ENCODE peak calls at places on chromosomes 4 and X, in six cellular contexts. T is choroid plexus epithelial cell, K is heart right ventricle, Z is dorsolateral prefrontal cortex, L is coronary artery, F is endothelial cell. A is an unnamed sample.

GRCh38 chrX:47501226-47502071 is 18.4 kb upstream of the ZNF41 start:
- DNase-seq in T (peak), K (no peak), Z (no peak), L (no peak), F (no peak), A (no peak)

GRCh38 chr4:124685851-124686250 is 26.7 kb downstream of the ANKRD50 start:
- DNase-seq in T (peak), K (no peak), Z (no peak), L (no peak), F (no peak), A (no peak)

GRCh38 chrX:41931591-41931990 is 8.2 kb upstream of the CASK start:
- DNase-seq in T (no peak), K (no peak), Z (no peak), L (no peak), F (no peak), A (no peak)

GRCh38 chrX:55074851-55075467 is at the start of gene PAGE2B:
- DNase-seq in T (no peak), K (no peak), Z (no peak), L (no peak), F (no peak), A (no peak)

GRCh38 chr4:151727365-151727764 is 33.4 kb downstream of the GATB start:
- DNase-seq in T (no peak), K (no peak), Z (no peak), L (no peak), F (no peak), A (no peak)

GRCh38 chr4:117327491-117327890 is 242.1 kb upstream of the TRAM1L1 start:
- DNase-seq in T (peak), K (no peak), Z (no peak), L (no peak), F (no peak), A (no peak)

GRCh38 chrX:27889878-27890277 is 82.1 kb downstream of the MAGEB10 start:
- DNase-seq in T (no peak), K (no peak), Z (no peak), L (no peak), F (no peak), A (no peak)

GRCh38 chr4:156790866-156791265 is 180.7 kb downstream of the PDGFC start:
- DNase-seq in T (peak), K (no peak), Z (no peak), L (no peak), F (no peak), A (no peak)

GRCh38 chr4:145716661-145717200 is 36.8 kb downstream of the C4orf51 start:
- DNase-seq in T (no peak), K (no peak), Z (no peak), L (no peak), F (no peak), A (no peak)

GRCh38 chrX:75154871-75155270 is 1.2 kb downstream of the ABCB7 start:
- DNase-seq in T (no peak), K (no peak), Z (no peak), L (no peak), F (no peak), A (no peak)

GRCh38 chrX:75158054-75158453 is 2.0 kb upstream of the ABCB7 start:
- DNase-seq in T (no peak), K (no peak), Z (no peak), L (no peak), F (no peak), A (no peak)

GRCh38 chrX:75155454-75155829 is 641 bp downstream of the ABCB7 start:
- DNase-seq in T (peak), K (no peak), Z (no peak), L (no peak), F (no peak), A (no peak)

GRCh38 chrX:75156537-75156945 is 458 bp upstream of the ABCB7 start:
- DNase-seq in T (peak), K (no peak), Z (no peak), L (no peak), F (no peak), A (no peak)

DNA sequence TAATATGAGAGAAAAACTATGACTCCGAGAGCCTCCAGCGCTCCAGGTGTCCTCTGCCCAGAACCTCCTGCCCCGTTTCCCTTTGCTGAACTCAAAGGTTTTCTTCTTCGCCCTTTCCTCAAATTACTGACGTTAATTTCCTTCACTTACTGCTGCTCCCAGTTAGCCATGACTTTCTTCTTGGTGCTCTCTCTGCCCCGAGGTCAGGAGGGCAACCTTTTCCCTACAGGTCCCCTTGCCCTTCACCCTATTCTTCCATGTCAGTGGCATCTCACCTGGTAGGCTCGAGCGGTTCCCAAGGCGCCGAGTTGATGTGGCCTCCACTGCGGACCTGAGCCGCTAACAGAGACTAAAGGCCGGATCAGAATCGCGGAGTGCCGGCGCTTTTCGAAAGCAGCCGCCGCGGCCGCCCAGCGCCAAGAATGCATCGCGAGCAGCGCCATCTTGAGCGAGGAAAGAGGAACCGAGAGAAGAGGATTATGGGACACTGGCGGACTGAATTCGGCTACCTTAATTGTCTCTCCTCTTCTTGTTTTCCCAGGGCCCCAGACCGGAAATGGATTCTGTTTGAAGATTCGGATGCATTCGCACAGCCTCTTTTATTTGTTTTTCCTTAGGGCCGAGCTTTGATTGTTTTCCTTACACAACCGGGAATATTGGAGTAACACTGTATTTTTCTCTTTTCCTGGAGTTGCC is at the start of gene ABCB7:
- DNase-seq in T (peak), K (peak), Z (no peak), L (no peak), F (peak), A (peak)
- TF ChIP-seq CTCF in T (peak), K (no peak), Z (peak), L (no peak), F (no peak), A (no peak)

GRCh38 chr4:40845136-40845910 is 95.6 kb downstream of the NSUN7 start:
- DNase-seq in T (no peak), K (no peak), Z (no peak), L (no peak), F (no peak), A (no peak)

GRCh38 chr4:40842318-40842717 is 92.6 kb downstream of the NSUN7 start:
- DNase-seq in T (no peak), K (no peak), Z (no peak), L (no peak), F (no peak), A (no peak)

GRCh38 chr4:40844261-40844660 is 94.5 kb downstream of the NSUN7 start:
- DNase-seq in T (no peak), K (no peak), Z (no peak), L (no peak), F (no peak), A (no peak)

GRCh38 chr4:40842725-40843401 is 93.1 kb downstream of the NSUN7 start:
- DNase-seq in T (no peak), K (no peak), Z (no peak), L (no peak), F (no peak), A (no peak)

GRCh38 chr4:40843696-40844095 is 93.9 kb downstream of the NSUN7 start:
- DNase-seq in T (no peak), K (no peak), Z (no peak), L (no peak), F (no peak), A (no peak)
- TF ChIP-seq CTCF in T (peak), K (no peak), Z (no peak), L (no peak), F (no peak), A (no peak)

GRCh38 chrX:56563231-56564116 is at the start of gene UBQLN2:
- DNase-seq in T (peak), K (peak), Z (peak), L (peak), F (peak), A (peak)
- TF ChIP-seq CTCF in T (peak), K (no peak), Z (no peak), L (no peak), F (no peak), A (peak)

GRCh38 chr4:188781655-188782054 is 642.4 kb downstream of the TRIML1 start:
- DNase-seq in T (peak), K (no peak), Z (no peak), L (no peak), F (peak), A (peak)
- TF ChIP-seq CTCF in T (peak), K (peak), Z (peak), L (no peak), F (peak), A (peak)

DNA sequence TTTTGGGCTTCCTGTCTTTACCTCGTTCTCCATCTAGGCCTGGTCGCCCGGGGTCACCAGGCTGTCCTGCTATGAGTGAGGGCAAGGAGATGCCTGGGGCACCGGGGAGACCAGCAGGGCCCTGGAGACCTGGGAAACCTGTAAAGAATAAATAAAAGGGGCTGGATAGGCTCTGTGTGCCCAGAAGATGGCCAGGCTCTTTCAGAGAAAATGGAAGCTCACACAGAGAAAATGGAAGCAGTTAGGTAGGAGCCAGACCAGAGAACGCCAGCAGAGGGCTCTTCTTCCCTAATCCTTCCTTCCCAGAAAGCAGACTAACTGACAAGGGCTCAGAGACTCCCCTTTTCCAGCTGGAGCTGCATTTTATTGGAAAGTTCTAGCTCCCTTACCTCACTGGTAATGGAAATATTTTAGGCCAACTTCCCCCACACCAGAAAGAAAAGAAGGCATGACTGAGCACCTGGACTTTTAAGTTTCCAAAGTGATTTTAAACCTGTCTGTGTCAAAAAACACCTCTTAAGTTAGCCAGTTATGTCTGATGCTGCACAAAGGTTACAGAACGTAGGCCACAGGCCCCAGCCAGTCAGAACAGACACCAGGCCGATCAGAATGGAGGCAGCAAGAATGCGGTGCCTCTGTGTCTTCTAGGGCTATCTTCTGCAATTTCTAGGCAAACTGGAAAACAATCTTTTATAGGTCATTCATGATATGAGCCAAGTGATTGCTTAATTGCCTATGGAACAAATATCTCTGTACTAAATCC is 74.0 kb downstream of the ATG4A start:
- DNase-seq in T (peak), K (no peak), Z (no peak), L (no peak), F (peak), A (peak)
- TF ChIP-seq CTCF in T (peak), K (peak), Z (no peak), L (no peak), F (no peak), A (peak)

GRCh38 chr4:113331811-113332210 is 282.4 kb downstream of the ANK2 start:
- DNase-seq in T (no peak), K (no peak), Z (no peak), L (no peak), F (no peak), A (no peak)

GRCh38 chr4:113327513-113327912 is 278.1 kb downstream of the ANK2 start:
- DNase-seq in T (peak), K (no peak), Z (no peak), L (no peak), F (no peak), A (no peak)

GRCh38 chr4:113325876-113326615 is 276.6 kb downstream of the ANK2 start:
- DNase-seq in T (no peak), K (no peak), Z (no peak), L (no peak), F (no peak), A (no peak)

GRCh38 chr4:113330200-113330599 is 280.7 kb downstream of the ANK2 start:
- DNase-seq in T (no peak), K (no peak), Z (no peak), L (no peak), F (no peak), A (no peak)

DNA sequence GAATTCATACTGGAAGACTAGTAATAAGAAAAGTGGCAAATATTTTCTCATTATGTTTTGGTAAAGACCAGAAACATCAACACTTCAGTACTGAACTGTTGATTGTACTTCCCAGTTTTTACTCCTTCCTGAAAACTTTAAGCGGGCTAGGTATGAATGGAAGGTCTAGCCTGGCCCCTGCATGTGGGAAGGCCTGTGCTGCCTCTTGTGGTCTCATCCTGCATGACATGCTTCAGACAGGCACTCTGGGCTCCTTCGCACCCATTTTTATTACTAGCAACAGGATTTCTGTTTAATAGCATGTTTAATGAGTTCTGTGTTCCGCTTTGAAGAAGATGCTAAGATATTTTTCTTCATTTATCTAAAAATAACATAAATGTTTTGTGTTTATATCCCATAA is 279.1 kb downstream of the ANK2 start:
- DNase-seq in T (peak), K (no peak), Z (no peak), L (no peak), F (peak), A (no peak)
- TF ChIP-seq CTCF in T (peak), K (peak), Z (peak), L (no peak), F (peak), A (peak)

DNA sequence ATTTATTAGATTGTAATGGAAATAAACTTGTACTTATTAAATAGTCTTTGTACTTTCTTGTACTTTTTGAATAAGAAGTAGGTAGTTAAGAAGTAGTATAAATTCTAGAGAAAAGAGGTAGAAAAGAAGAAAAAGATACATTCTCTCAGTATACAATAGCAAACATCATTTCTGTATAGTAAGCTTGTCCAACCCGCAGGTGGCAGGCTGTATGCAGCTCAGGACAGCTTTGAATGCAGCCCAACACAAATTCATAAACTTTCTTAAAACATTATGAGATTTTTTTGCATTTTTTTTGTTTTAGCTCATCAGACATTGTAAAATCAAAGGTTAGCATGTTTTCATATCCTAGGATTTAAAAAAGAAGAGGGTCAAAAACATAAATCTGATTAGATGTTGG is 441.6 kb downstream of the DTHD1 start:
- DNase-seq in T (no peak), K (no peak), Z (no peak), L (no peak), F (no peak), A (no peak)
- TF ChIP-seq CTCF in T (no peak), K (no peak), Z (no peak), L (no peak), F (no peak), A (no peak)

DNA sequence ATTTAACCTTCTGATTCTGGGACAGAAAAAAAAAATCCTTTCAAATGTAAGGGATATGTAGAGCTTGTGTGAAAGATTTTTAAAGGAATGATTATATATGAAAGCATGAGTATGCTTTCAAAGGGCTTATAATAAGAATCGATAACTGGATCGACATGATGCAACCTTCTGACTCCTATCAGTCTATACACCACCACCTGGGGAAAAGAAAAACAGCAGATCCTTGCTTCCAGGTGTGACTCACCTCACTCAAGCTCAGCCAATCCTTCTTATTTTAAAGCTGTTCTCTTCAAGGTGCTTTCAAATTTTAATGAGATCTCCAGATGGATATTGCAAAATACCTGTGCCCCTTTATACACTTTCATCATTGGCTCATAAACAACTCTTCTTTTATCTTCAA is 102.1 kb upstream of the EDNRA start:
- DNase-seq in T (no peak), K (no peak), Z (no peak), L (no peak), F (no peak), A (no peak)
- TF ChIP-seq CTCF in T (no peak), K (no peak), Z (no peak), L (no peak), F (no peak), A (no peak)

DNA sequence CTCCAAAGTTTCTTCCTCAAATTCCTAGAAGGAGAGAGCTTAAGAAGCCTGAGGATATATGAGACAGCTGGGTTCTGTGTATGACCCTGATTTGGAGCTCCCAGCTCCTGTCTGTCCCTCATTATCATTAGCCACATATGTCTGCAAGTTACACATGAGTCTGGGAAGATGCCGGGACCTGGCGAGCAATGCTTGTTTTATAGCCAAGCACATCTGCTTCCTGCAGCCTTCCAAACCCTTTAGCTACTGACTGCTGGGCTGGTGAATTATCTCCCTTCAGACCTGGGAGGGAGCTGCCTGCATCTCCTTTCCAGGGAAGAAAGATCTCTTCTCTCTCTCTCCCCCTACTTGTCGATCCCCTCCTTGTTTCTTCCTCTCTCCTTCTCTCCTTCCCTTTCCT is 556.7 kb upstream of the BOD1L1 start:
- DNase-seq in T (peak), K (no peak), Z (peak), L (no peak), F (peak), A (no peak)
- TF ChIP-seq CTCF in T (peak), K (no peak), Z (no peak), L (no peak), F (no peak), A (no peak)

GRCh38 chr4:77728420-77728819 is 90.7 kb downstream of the CNOT6L start:
- DNase-seq in T (no peak), K (no peak), Z (no peak), L (no peak), F (no peak), A (no peak)
- TF ChIP-seq CTCF in T (no peak), K (peak), Z (no peak), L (no peak), F (no peak), A (peak)